ENCODE peak calls at places on chromosome 19, in six cellular contexts. A, R, W, F, P and Q are unnamed samples.
A peak's percentile ranks its signal among the peaks of the same experiment; 100 is the strongest.

GRCh38 chr19:35024095-35024494 is 6.2 kb upstream of the SCN1B start:
- DNase-seq in A (no peak), F (no peak), R (no peak), W (no peak), P (no peak), Q (no peak)

GRCh38 chr19:45999653-46000121 is 4.4 kb downstream of the CCDC61 start:
- DNase-seq in W (no peak), R (no peak), P (peak; percentile 55), A (peak; percentile 49), F (peak; percentile 46), Q (no peak)

GRCh38 chr19:14366529-14366928 is 14.7 kb upstream of the ADGRE5 start:
- DNase-seq in P (peak; percentile 56), W (no peak), A (no peak), R (peak; percentile 63), F (peak; percentile 60), Q (no peak)

GRCh38 chr19:19062454-19063182 is 1.2 kb upstream of the SLC25A42 start:
- DNase-seq in P (peak; percentile 63), A (no peak), F (no peak), R (no peak), W (no peak), Q (no peak)

GRCh38 chr19:35715981-35716734 is 1.6 kb upstream of the KMT2B start:
- DNase-seq in R (no peak), W (peak; percentile 87), P (no peak), F (peak; percentile 29), A (peak; percentile 68), Q (no peak)

GRCh38 chr19:21505459-21506393 is at the start of gene ZNF429:
- DNase-seq in P (peak; percentile 95), R (peak; percentile 96), A (peak; percentile 91), F (peak; percentile 93), W (peak; percentile 83), Q (no peak)

GRCh38 chr19:40718774-40719391 is 2.0 kb downstream of the ITPKC start:
- DNase-seq in W (peak; percentile 11), F (no peak), A (peak; percentile 52), P (peak; percentile 58), R (peak; percentile 78), Q (no peak)

GRCh38 chr19:17830567-17831418 is 9.5 kb upstream of the INSL3 start:
- DNase-seq in P (peak; percentile 34), R (no peak), A (peak; percentile 48), F (peak; percentile 75), W (no peak), Q (no peak)

GRCh38 chr19:54448037-54448773 is 794 bp upstream of the LENG8 start:
- DNase-seq in F (no peak), A (peak; percentile 58), R (no peak), W (peak; percentile 47), P (peak; percentile 66), Q (no peak)

GRCh38 chr19:16682539-16682938 is 21.6 kb downstream of the TMEM38A start:
- DNase-seq in W (no peak), F (no peak), R (no peak), P (no peak), A (no peak), Q (no peak)

GRCh38 chr19:1461862-1462261 is 11.9 kb downstream of the APC2 start:
- DNase-seq in W (no peak), A (no peak), P (no peak), R (no peak), F (no peak), Q (no peak)

GRCh38 chr19:9139609-9140158 is 513 bp upstream of the ZNF317 start:
- DNase-seq in A (no peak), W (no peak), R (no peak), P (no peak), F (peak; percentile 6), Q (no peak)

GRCh38 chr19:632228-633067 is 889 bp downstream of the POLRMT start:
- DNase-seq in W (no peak), F (no peak), P (peak; percentile 70), A (no peak), R (no peak), Q (no peak)

GRCh38 chr19:409006-409514 is at the start of gene C2CD4C:
- DNase-seq in R (no peak), F (no peak), P (peak; percentile 16), W (no peak), A (no peak), Q (no peak)

GRCh38 chr19:42412223-42412622 is 15.0 kb downstream of the LIPE start:
- DNase-seq in P (peak; percentile 61), W (peak; percentile 74), R (no peak), F (no peak), A (no peak), Q (no peak)

GRCh38 chr19:6108721-6109633 is 1.3 kb downstream of the RFX2 start:
- DNase-seq in F (no peak), W (no peak), P (peak; percentile 65), R (peak; percentile 59), A (peak; percentile 80), Q (no peak)

GRCh38 chr19:48249502-48250014 is 6.2 kb downstream of the CARD8 start:
- DNase-seq in W (no peak), P (no peak), A (no peak), F (no peak), R (peak; percentile 33), Q (no peak)

GRCh38 chr19:44748426-44749254 is at the start of gene BCL3:
- DNase-seq in R (peak; percentile 52), P (no peak), F (no peak), W (no peak), A (peak; percentile 77), Q (no peak)

GRCh38 chr19:46076951-46077814 is 36.4 kb upstream of the IGFL4 start:
- DNase-seq in P (peak; percentile 82), W (peak; percentile 69), F (peak; percentile 88), R (peak; percentile 54), A (peak; percentile 42), Q (no peak)

GRCh38 chr19:2791876-2792275 is 6.6 kb downstream of the THOP1 start:
- DNase-seq in P (no peak), A (no peak), R (no peak), F (no peak), W (no peak), Q (no peak)

GRCh38 chr19:14556662-14557188 is 15.1 kb downstream of the NDUFB7 start:
- DNase-seq in A (peak; percentile 59), P (peak; percentile 76), R (no peak), W (peak; percentile 71), F (no peak), Q (no peak)

GRCh38 chr19:3969435-3970312 is 1.2 kb downstream of the DAPK3 start:
- DNase-seq in W (no peak), A (no peak), F (no peak), P (peak; percentile 92), R (peak; percentile 31), Q (no peak)

GRCh38 chr19:11224429-11224828 is 15.0 kb upstream of the ANGPTL8 start:
- DNase-seq in P (no peak), W (no peak), R (no peak), A (no peak), F (no peak), Q (no peak)

GRCh38 chr19:58538257-58539168 is 5.4 kb upstream of the TRIM28 start:
- DNase-seq in W (no peak), F (no peak), R (no peak), A (no peak), P (no peak), Q (no peak)

GRCh38 chr19:31975461-31975860 is 369.9 kb upstream of the ZNF507 start:
- DNase-seq in A (no peak), F (no peak), R (no peak), W (no peak), P (no peak), Q (no peak)

GRCh38 chr19:311813-312261 is 20.6 kb upstream of the PLPP2 start:
- DNase-seq in R (no peak), A (no peak), W (no peak), F (no peak), P (no peak), Q (no peak)

GRCh38 chr19:3403489-3404323 is 37.3 kb downstream of the NFIC start:
- DNase-seq in A (peak; percentile 93), F (no peak), W (peak; percentile 90), P (peak; percentile 89), R (peak; percentile 81), Q (no peak)